ENCODE peak calls at places on chromosome 1, in five cellular contexts. G is effector memory CD4-positive, alpha-beta T cell; H is right lobe of liver; Q is endothelial cell of umbilical vein; V is body of pancreas. B is an unnamed sample. For H3K4me1, the result is how much of the 10 kb centered on the place peaks cover.

GRCh38 chr1:113153116-113153803 is 80.3 kb downstream of the LRIG2 start:
- DNase-seq in G (no peak), H (peak), Q (no peak), V (peak), B (peak)

GRCh38 chr1:68496680-68497357 is at the start of gene DEPDC1:
- DNase-seq in G (peak), Q (peak), H (peak), V (peak), B (peak)

GRCh38 chr1:48530727-48531351 is 58.8 kb upstream of the SPATA6 start:
- DNase-seq in V (peak), G (no peak), H (peak), Q (peak), B (peak)

GRCh38 chr1:81545734-81546133 is 255.0 kb upstream of the ADGRL2 start:
- DNase-seq in V (no peak), H (no peak), Q (no peak), G (no peak), B (no peak)

GRCh38 chr1:84377480-84378095 is 20.7 kb upstream of the DNASE2B start:
- DNase-seq in H (no peak), V (no peak), Q (no peak), G (no peak), B (no peak)

GRCh38 chr1:173742203-173742886 is 27.6 kb downstream of the KLHL20 start:
- DNase-seq in V (no peak), H (no peak), G (no peak), Q (no peak), B (no peak)

GRCh38 chr1:46489638-46490602 is at the start of gene DMBX1:
- DNase-seq in H (peak), Q (no peak), G (peak), V (peak), B (peak)

GRCh38 chr1:96746440-96747223 is 25.0 kb downstream of the PTBP2 start:
- DNase-seq in G (no peak), H (no peak), Q (no peak), V (no peak), B (no peak)

GRCh38 chr1:86370627-86371026 is 25.5 kb downstream of the ODF2L start:
- DNase-seq in H (no peak), V (no peak), Q (no peak), G (no peak), B (no peak)

GRCh38 chr1:199020904-199021303 is 382.1 kb downstream of the PTPRC start:
- DNase-seq in Q (peak), H (no peak), V (no peak), G (no peak), B (no peak)

GRCh38 chr1:204701229-204701628 is 15.7 kb upstream of the LRRN2 start:
- DNase-seq in V (no peak), H (no peak), Q (no peak), G (no peak), B (peak)

GRCh38 chr1:175192630-175193338 is at the start of gene KIAA0040:
- DNase-seq in G (peak), H (peak), Q (peak), V (peak), B (peak)

GRCh38 chr1:186828612-186829542 is at the start of gene PLA2G4A:
- DNase-seq in H (no peak), G (no peak), V (peak), Q (peak), B (peak)

GRCh38 chr1:227855687-227856086 is 40.2 kb downstream of the PRSS38 start:
- DNase-seq in V (no peak), H (no peak), Q (no peak), G (no peak), B (no peak)

GRCh38 chr1:37537378-37537777 is 16.7 kb downstream of the SNIP1 start:
- DNase-seq in H (peak), G (no peak), Q (no peak), V (peak), B (no peak)

GRCh38 chr1:231053493-231054162 is 13.6 kb upstream of the FAM89A start:
- DNase-seq in V (peak), G (no peak), Q (peak), H (peak), B (no peak)

GRCh38 chr1:97943354-97943753 is 22.5 kb upstream of the DPYD start:
- DNase-seq in H (no peak), G (no peak), Q (peak), V (no peak), B (no peak)

GRCh38 chr1:232170909-232171308 is 459.0 kb downstream of the SIPA1L2 start:
- DNase-seq in G (no peak), Q (no peak), V (no peak), H (no peak), B (no peak)

GRCh38 chr1:181324797-181325616 is 158.3 kb upstream of the CACNA1E start:
- DNase-seq in Q (no peak), V (no peak), H (no peak), G (no peak), B (no peak)

GRCh38 chr1:50474859-50475809 is 51.9 kb upstream of the DMRTA2 start:
- DNase-seq in H (no peak), G (no peak), Q (peak), V (no peak), B (no peak)

GRCh38 chr1:179077396-179077795 is 4.5 kb upstream of the TOR3A start:
- DNase-seq in Q (no peak), H (no peak), V (no peak), G (no peak), B (no peak)

GRCh38 chr1:183368213-183369108 is 49.7 kb downstream of the NMNAT2 start:
- DNase-seq in Q (no peak), G (no peak), V (no peak), H (no peak), B (no peak)

GRCh38 chr1:20551945-20552727 is at the start of gene FAM43B:
- DNase-seq in G (no peak), V (peak), H (peak), Q (peak), B (peak)

GRCh38 chr1:228455715-228456114 is 31.5 kb upstream of the RNF187 start:
- DNase-seq in V (no peak), G (no peak), Q (no peak), H (no peak), B (no peak)

GRCh38 chr1:92410706-92411105 is 76.0 kb downstream of the GFI1 start:
- DNase-seq in G (peak), H (no peak), V (no peak), Q (no peak), B (no peak)

GRCh38 chr1:173506437-173506836 is 29.3 kb downstream of the PRDX6 start:
- DNase-seq in H (peak), V (peak), G (no peak), Q (no peak), B (no peak)

GRCh38 chr1:206041640-206042039 is 11.3 kb upstream of the RHEX start:
- DNase-seq in G (no peak), V (peak), Q (no peak), H (no peak), B (no peak)
- H3K4me1 ChIP-seq in G (under half), V (under half), Q (under half), H (under half), B (under half)

GRCh38 chr1:21665711-21666571 is 3.2 kb downstream of the RAP1GAP start:
- DNase-seq in V (peak), H (no peak), G (no peak), Q (no peak), B (no peak)

GRCh38 chr1:21669033-21669286 is 197 bp downstream of the RAP1GAP start:
- DNase-seq in Q (no peak), H (no peak), V (no peak), G (no peak), B (no peak)

GRCh38 chr1:21668232-21669032 is 725 bp downstream of the RAP1GAP start:
- DNase-seq in V (peak), G (no peak), H (no peak), Q (no peak), B (no peak)

GRCh38 chr1:21666572-21667320 is 2.4 kb downstream of the RAP1GAP start:
- DNase-seq in V (peak), Q (no peak), H (no peak), G (no peak), B (peak)

GRCh38 chr1:21667348-21668231 is 1.6 kb downstream of the RAP1GAP start:
- DNase-seq in V (peak), Q (no peak), G (no peak), H (no peak), B (no peak)
- H3K4me1 ChIP-seq in V (under half), Q (under half), G (under half), H (under half), B (under half)

GRCh38 chr1:221711642-221712041 is 30.2 kb downstream of the DUSP10 start:
- DNase-seq in G (no peak), Q (no peak), H (no peak), V (no peak), B (no peak)
- H3K4me1 ChIP-seq in G (under half), Q (under half), H (half or more), V (half or more), B (under half)

GRCh38 chr1:2312589-2313301 is 78.6 kb downstream of the MORN1 start:
- DNase-seq in G (no peak), Q (no peak), H (no peak), V (no peak), B (no peak)

GRCh38 chr1:2312196-2312588 is 79.2 kb downstream of the MORN1 start:
- DNase-seq in V (no peak), G (no peak), H (no peak), Q (no peak), B (no peak)

GRCh38 chr1:2314297-2314802 is 77.0 kb downstream of the MORN1 start:
- DNase-seq in H (peak), V (peak), G (peak), Q (no peak), B (peak)

GRCh38 chr1:2314803-2315710 is 76.3 kb downstream of the MORN1 start:
- DNase-seq in H (peak), V (peak), Q (peak), G (peak), B (peak)

DNA sequence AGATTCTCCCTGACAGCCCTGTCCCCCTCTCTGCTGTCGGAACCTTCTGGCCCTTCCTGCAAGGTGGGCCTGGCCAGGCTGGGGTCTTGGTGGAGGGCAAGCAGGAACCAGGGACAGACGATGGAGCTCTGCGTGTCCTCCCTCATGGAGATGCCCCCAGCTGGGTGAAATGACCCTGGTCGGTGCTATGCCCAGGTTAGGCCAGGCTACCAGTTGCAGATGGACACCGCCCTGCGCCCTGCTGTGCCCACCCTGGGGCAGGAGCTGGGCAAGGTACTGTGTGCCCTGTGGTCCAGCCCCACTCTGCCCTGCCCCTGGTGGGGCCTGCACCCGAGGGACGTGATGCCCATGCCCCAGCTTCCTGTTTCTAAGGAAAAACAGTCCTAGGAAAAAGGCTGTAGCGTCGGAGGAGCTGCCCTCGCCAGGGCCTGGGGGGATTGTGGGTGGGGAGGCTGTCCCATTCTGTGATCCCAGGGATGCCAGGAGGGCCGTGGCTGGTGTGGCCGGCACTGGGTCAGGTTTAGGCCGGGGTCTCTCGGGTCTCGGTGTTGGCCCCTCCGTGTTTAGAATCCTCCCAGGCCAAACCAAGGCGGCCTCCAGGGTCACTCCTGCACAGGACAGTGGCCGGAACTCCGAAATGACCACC is 77.6 kb downstream of the MORN1 start:
- DNase-seq in G (no peak), H (no peak), Q (no peak), V (no peak), B (no peak)
- H3K4me1 ChIP-seq in G (under half), H (under half), Q (under half), V (under half), B (under half)

DNA sequence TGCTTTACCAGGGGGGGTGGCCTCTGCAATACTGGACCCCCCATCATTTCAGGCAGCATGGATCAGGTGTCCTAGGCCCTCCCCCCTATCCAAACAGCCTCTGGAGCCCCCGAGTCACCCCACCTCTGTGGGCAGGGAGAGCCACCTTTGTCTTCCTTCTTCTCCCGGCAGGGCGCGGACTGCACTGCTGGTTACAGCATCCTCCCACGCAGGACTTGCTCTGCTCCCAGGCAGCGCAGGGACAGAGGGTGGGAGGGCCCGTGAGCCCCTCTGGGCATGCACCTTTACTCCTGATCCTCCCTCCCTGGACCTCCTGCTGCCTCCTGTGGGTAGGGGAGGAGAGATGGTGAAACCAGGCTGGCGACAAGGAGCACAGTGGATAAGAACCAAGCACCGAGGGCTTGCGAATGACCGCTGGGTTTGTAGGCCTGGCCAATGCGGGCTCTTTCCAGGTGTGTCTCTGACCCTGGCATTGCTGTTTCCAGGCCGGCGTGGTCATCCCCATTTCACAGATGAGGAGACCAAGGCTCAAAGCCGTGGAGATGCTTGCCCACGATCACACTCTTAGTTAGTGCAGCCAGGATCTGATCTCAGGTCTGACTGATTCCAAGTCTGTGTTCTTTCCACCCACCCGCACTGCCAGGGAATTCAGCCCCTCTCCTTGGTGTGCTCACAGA is 73.6 kb upstream of the TARDBP start:
- DNase-seq in Q (no peak), V (no peak), G (no peak), H (no peak), B (no peak)
- H3K4me1 ChIP-seq in Q (under half), V (under half), G (under half), H (under half), B (under half)

GRCh38 chr1:75273110-75273509 is 138.9 kb downstream of the LHX8 start:
- DNase-seq in H (no peak), Q (no peak), G (no peak), V (no peak), B (no peak)

GRCh38 chr1:75276385-75276784 is 142.2 kb downstream of the LHX8 start:
- DNase-seq in H (no peak), V (no peak), G (no peak), Q (no peak), B (no peak)

DNA sequence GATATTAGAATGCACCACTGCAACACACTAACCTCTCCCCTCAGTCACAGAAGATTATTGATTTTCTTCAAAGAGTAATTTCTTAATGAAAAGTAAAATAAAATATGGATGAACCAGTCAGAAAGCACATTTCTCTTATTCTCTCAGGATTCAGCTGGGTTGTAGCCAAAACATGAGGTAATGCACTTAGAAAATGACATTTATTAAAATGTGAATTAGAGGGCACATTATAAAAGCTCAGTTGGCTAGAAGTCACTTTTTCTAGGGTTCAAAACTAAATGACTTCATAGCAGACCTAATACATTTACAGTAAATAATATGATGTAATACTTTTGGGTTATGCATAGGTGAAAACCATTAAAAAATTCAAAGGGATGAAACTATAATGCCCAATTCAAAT is 140.9 kb downstream of the LHX8 start:
- DNase-seq in Q (no peak), V (no peak), G (no peak), H (no peak), B (no peak)
- H3K4me1 ChIP-seq in Q (under half), V (under half), G (under half), H (under half), B (under half)

GRCh38 chr1:235494531-235494930 is 9.7 kb downstream of the B3GALNT2 start:
- DNase-seq in G (no peak), V (no peak), Q (no peak), H (no peak), B (no peak)
- H3K4me1 ChIP-seq in G (under half), V (under half), Q (under half), H (under half), B (under half)